ENCODE peak calls at places on chromosome 20, in five cellular contexts. G is fibroblast of lung, J is astrocyte, U is epithelial cell of esophagus, C is Peyer's patch. D is an unnamed sample.

GRCh38 chr20:44309763-44310663 is 989 bp downstream of the FITM2 start:
- DNase-seq in U (peak), C (peak), J (peak), G (peak), D (peak)

GRCh38 chr20:36629719-36630340 is 16.2 kb downstream of the SLA2 start:
- DNase-seq in J (no peak), G (no peak), C (peak), U (no peak), D (peak)

GRCh38 chr20:13028673-13029072 is 19.9 kb downstream of the SPTLC3 start:
- DNase-seq in U (no peak), J (no peak), C (no peak), G (no peak), D (no peak)

GRCh38 chr20:15205719-15206118 is 868.3 kb upstream of the FLRT3 start:
- DNase-seq in C (no peak), U (peak), J (no peak), G (no peak), D (no peak)

GRCh38 chr20:49508435-49509199 is 26.1 kb upstream of the KCNB1 start:
- DNase-seq in U (peak), C (no peak), J (peak), G (peak), D (peak)

GRCh38 chr20:56924976-56925695 is 296.0 kb downstream of the TFAP2C start:
- DNase-seq in G (no peak), J (no peak), U (peak), C (no peak), D (no peak)

GRCh38 chr20:61850457-61850856 is 215.2 kb downstream of the TAF4 start:
- DNase-seq in J (no peak), U (no peak), G (peak), C (no peak), D (no peak)

GRCh38 chr20:38134427-38135281 is 30.4 kb downstream of the TGM2 start:
- DNase-seq in J (peak), G (no peak), U (no peak), C (no peak), D (no peak)

GRCh38 chr20:53074811-53075314 is 102.7 kb downstream of the TSHZ2 start:
- DNase-seq in U (peak), C (no peak), J (peak), G (peak), D (no peak)

GRCh38 chr20:4451487-4451886 is 270.2 kb upstream of the PRND start:
- DNase-seq in G (peak), C (no peak), J (no peak), U (peak), D (no peak)

GRCh38 chr20:55881204-55881603 is 124.1 kb downstream of the CBLN4 start:
- DNase-seq in J (no peak), U (peak), C (no peak), G (no peak), D (no peak)

GRCh38 chr20:2658414-2659354 is 5.3 kb downstream of the IDH3B start:
- DNase-seq in U (no peak), C (no peak), G (no peak), J (no peak), D (no peak)

GRCh38 chr20:2657241-2657640 is 4.8 kb downstream of the NOP56 start:
- DNase-seq in J (no peak), C (no peak), G (no peak), U (no peak), D (no peak)

GRCh38 chr20:2659547-2659946 is 4.5 kb downstream of the IDH3B start:
- DNase-seq in U (no peak), J (no peak), G (no peak), C (no peak), D (no peak)

GRCh38 chr20:2656471-2657117 is 4.2 kb downstream of the NOP56 start:
- DNase-seq in G (no peak), U (no peak), C (no peak), J (no peak), D (no peak)

DNA sequence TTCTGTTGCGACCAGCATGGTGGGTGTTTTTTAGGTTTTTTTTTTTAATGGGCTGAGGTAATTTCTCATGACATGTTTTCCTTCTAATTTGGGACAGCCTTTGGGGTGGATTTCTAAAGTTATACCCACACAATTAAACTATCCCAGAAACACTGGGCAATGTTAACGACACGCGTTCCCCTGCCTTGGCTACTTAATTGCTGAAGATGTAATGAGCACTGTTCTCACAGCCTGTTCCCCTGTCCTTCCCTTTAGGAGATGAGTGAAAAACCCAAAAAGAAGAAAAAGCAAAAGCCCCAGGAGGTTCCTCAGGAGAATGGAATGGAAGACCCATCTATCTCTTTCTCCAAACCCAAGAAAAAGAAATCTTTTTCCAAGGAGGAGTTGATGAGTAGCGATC is 5.2 kb downstream of the NOP56 start:
- DNase-seq in U (no peak), G (no peak), C (no peak), J (no peak), D (no peak)
- H3K4me3 ChIP-seq in U (no peak), G (no peak), C (no peak), J (no peak), D (no peak)

GRCh38 chr20:35604444-35604750 is 11.2 kb upstream of the SPAG4 start:
- DNase-seq in G (no peak), U (peak), C (peak), J (no peak), D (no peak)

GRCh38 chr20:35610833-35611427 is 4.7 kb upstream of the SPAG4 start:
- DNase-seq in C (no peak), G (no peak), J (no peak), U (no peak), D (no peak)

GRCh38 chr20:35603695-35604443 is 11.8 kb upstream of the SPAG4 start:
- DNase-seq in J (no peak), U (no peak), C (peak), G (no peak), D (peak)

GRCh38 chr20:35606127-35606526 is 9.5 kb upstream of the SPAG4 start:
- DNase-seq in C (peak), G (no peak), J (no peak), U (no peak), D (no peak)

DNA sequence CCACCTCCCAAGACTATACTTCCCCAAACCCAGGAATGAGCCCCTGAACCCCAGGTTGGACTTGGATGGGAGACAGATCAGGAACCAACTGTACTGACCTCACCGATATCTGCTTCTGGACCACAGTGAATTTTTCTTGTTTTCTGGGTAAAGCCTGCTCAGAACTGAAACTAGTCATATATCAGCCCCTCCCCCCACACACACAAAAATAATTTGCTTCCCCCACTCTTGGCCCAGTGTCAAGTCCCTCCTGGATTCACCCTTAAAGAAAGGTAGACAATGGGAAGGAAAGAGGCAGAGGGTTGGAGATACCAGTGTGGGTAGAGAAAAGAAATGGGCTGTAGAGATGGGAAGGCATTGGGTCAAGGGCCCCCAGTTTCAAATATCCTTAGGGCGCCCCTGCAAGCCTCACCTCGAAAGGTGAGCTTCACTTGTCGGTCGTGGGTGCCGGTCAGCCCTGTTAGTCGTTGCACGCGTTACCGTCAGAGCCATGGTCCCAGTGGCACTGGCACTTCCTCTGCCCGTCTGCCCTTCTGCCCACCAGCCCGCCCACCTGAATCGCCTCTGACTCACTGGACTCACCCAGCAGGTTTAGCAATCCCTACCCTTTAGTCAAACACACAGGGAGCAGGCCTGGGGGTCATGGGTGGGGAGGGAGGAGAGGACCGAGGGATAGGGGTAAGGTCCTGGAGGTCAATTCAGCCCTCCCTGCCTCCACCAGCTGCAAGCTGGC is 8.5 kb upstream of the SPAG4 start:
- DNase-seq in J (no peak), C (no peak), G (no peak), U (peak), D (no peak)
- H3K4me3 ChIP-seq in J (no peak), C (no peak), G (no peak), U (no peak), D (no peak)

DNA sequence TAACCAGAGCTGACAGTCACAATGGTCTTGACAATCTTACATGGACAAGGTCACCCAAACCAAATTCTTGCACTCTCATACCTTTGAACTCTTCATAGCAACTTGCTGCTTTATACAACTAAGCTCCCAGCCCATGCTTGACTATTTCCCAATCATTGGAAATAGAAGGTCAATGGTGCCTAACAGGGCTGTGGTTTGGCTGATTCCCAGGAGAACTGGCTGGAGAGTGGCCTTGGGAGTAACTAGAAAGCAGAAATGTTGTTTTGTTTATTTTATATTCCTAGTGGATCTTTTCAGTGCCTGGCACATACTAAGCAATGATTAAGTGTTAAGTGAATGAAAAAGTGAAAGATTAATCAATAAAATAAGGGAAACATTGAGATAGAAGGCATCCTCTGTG is 3.0 kb downstream of the SPINT4 start:
- DNase-seq in G (peak), C (no peak), U (no peak), J (no peak), D (no peak)
- H3K4me3 ChIP-seq in G (no peak), C (no peak), U (no peak), J (no peak), D (no peak)

DNA sequence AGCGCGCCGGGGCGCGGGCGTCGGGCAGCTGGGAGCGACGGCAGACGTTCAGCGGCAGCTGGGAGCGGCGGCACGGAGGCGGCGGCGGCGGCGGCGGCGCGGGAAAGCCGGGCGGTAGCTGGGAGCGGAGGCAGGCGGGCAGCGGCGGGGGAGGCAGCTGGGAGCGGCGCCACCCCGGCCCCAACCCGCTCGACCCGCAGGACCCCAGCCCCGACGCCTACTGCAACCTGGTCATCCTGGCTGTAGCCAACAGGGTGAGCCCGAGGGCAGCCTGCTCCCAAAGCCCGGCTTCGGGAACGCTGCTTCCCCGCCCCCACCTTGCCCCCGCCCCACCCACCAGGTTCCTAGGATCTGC is 8.9 kb downstream of the CCM2L start:
- DNase-seq in J (no peak), G (no peak), C (no peak), U (no peak), D (no peak)
- H3K4me3 ChIP-seq in J (no peak), G (no peak), C (peak), U (no peak), D (no peak)

GRCh38 chr20:40682104-40683045 is 6.7 kb downstream of the MAFB start:
- DNase-seq in U (no peak), J (no peak), C (no peak), G (peak), D (no peak)
- H3K4me3 ChIP-seq in U (peak), J (no peak), C (peak), G (no peak), D (no peak)

DNA sequence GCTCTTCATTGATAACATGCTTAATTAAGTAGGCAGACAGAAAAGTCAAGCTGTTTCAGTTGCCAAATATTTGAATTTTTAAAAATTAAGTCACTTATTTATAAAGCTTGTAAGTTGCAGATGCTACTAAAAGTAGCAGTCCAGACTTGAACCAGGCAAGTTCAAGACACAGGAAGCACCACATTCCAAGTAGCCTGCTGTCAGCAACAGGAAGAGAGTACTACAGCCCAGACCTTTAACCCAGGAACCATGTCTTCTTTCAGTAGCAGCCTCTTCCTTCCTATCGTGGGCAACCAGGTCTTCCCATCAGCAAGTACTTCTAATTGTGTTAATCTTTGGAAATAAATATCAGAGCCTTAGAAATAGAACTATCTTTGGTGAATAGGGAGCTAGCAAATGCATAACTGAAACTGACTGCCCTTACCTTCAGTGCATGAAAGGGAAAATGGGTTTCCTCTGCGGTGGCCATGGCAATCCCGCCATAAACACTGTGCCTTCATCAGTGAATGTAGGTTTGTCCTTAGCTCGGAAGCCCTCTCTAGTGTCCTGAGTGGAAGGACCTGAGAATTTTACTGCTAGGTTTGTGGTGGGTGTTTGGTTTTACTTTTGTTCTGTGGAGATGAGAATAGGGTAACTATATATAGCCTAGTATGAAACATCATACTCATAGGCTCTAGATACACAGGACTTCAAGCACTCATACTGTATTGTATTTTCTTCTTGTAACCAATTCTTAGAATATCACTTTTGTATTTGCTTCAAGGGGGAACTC is 95.6 kb downstream of the SYCP2 start:
- DNase-seq in C (no peak), G (no peak), J (no peak), U (peak), D (no peak)
- H3K4me3 ChIP-seq in C (peak), G (no peak), J (no peak), U (peak), D (no peak)

DNA sequence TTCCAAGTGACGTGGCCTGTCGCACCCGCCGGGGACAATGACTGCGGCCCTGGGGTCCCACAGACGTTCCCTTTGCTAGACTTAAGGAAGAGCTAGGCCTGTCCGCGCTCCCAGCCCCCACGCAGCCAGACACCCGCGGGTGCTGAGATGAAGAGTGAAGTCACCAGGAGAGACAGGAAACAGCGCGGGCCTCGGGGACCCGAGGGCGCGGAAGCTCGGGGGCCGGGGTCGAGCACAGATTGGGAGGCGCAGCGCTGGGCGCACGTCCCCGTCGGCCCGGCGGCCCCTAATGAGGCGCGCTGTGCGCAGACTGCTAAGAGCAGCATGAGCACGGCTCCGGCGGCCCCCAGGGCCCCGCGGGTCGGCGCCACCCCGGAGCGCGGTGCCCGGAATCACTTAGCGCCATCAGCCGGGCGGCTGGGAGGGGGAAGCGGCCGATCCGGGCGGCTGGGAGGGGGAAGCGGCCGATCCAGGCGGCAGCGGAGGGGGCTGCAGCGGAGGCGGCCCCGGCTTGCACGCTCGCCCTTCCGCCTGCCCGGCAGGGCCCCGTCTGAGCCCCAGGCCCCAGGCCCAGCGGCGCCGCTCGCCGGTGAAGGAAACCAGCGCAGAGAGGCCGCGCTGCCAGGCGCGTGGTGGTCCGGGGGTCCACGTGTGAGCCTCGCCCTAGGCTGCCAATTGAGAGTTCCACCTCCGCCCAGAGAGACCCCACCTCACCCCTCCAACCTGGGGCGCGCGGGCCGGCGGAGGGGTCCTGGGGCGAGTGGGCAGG is 8.3 kb upstream of the AVP start:
- DNase-seq in C (no peak), U (no peak), G (no peak), J (peak), D (peak)
- H3K4me3 ChIP-seq in C (peak), U (peak), G (no peak), J (peak), D (peak)

GRCh38 chr20:6039766-6040165 is 14.1 kb downstream of the LRRN4 start:
- DNase-seq in U (no peak), G (no peak), C (no peak), J (no peak), D (no peak)
- H3K4me3 ChIP-seq in U (no peak), G (no peak), C (no peak), J (no peak), D (no peak)

GRCh38 chr20:50679753-50680105 is 11.6 kb downstream of the RIPOR3 start:
- DNase-seq in U (no peak), J (no peak), G (no peak), C (no peak), D (no peak)
- H3K4me3 ChIP-seq in U (no peak), J (no peak), G (no peak), C (no peak), D (no peak)